ENCODE peak calls at places on chromosomes 6 and 20, in eight cellular contexts. D, U, O, S, B, Q, L and E are unnamed samples.

GRCh38 chr6:32047084-32047478 is 8.9 kb downstream of the CYP21A2 start:
- DNase-seq in O (peak; percentile 6), L (no peak), S (no peak), U (no peak), B (peak; percentile 77), Q (peak; percentile 75), D (no peak), E (peak; percentile 72)

GRCh38 chr20:58891076-58891685 is 38.7 kb downstream of the GNAS start:
- DNase-seq in U (no peak), Q (peak; percentile 82), L (peak; percentile 82), D (peak; percentile 74), O (peak; percentile 35), S (peak; percentile 63), B (peak; percentile 79), E (peak; percentile 82)

GRCh38 chr6:90939906-90940305 is 353.0 kb upstream of the MAP3K7 start:
- DNase-seq in Q (no peak), L (no peak), B (no peak), D (no peak), O (no peak), U (no peak), S (no peak), E (no peak)

GRCh38 chr20:21301940-21302644 is 1.0 kb upstream of the XRN2 start:
- DNase-seq in D (no peak), B (no peak), S (no peak), O (no peak), Q (peak; percentile 25), U (no peak), L (no peak), E (no peak)

GRCh38 chr6:31727717-31728671 is 1.1 kb downstream of the DDAH2 start:
- DNase-seq in U (no peak), O (no peak), Q (peak; percentile 57), D (no peak), B (peak; percentile 49), S (no peak), L (no peak), E (no peak)

GRCh38 chr6:44116643-44117382 is 10.4 kb downstream of the MRPL14 start:
- DNase-seq in Q (peak; percentile 94), U (no peak), D (no peak), B (no peak), O (peak; percentile 87), S (no peak), L (peak; percentile 29), E (no peak)

GRCh38 chr6:111777357-111777756 is 95.9 kb downstream of the FYN start:
- DNase-seq in Q (no peak), O (no peak), B (no peak), U (no peak), S (no peak), L (no peak), D (no peak), E (no peak)

GRCh38 chr6:74510878-74511277 is 695.0 kb downstream of the COL12A1 start:
- DNase-seq in U (no peak), Q (peak; percentile 47), O (peak; percentile 25), B (no peak), S (no peak), L (no peak), D (no peak), E (no peak)

GRCh38 chr6:98657764-98658163 is 176.6 kb upstream of the POU3F2 start:
- DNase-seq in D (no peak), S (no peak), B (no peak), L (peak; percentile 29), O (peak; percentile 28), U (peak; percentile 90), Q (peak; percentile 58), E (no peak)

GRCh38 chr6:13762648-13763441 is 51.2 kb upstream of the RANBP9 start:
- DNase-seq in S (no peak), Q (peak; percentile 95), L (no peak), B (no peak), O (peak; percentile 58), D (peak; percentile 33), U (peak; percentile 99), E (no peak)

GRCh38 chr6:41011673-41012072 is 27.3 kb downstream of the UNC5CL start:
- DNase-seq in O (no peak), S (no peak), Q (no peak), B (no peak), U (no peak), D (no peak), L (no peak), E (no peak)

GRCh38 chr20:11255860-11256259 is 582.1 kb upstream of the JAG1 start:
- DNase-seq in L (no peak), S (no peak), Q (no peak), O (no peak), B (no peak), U (no peak), D (no peak), E (no peak)

GRCh38 chr6:74936886-74937285 is 269.0 kb downstream of the COL12A1 start:
- DNase-seq in Q (peak; percentile 82), L (no peak), U (no peak), D (no peak), O (no peak), B (no peak), S (no peak), E (no peak)

GRCh38 chr6:107704377-107705013 is 119.6 kb downstream of the SCML4 start:
- DNase-seq in L (no peak), O (peak; percentile 52), D (no peak), B (no peak), Q (peak; percentile 54), U (peak; percentile 44), S (no peak), E (no peak)

GRCh38 chr20:46546936-46547335 is 3.5 kb downstream of the OCSTAMP start:
- DNase-seq in O (no peak), B (no peak), D (no peak), L (no peak), S (no peak), Q (no peak), U (no peak), E (no peak)

GRCh38 chr6:26113570-26113969 is 26.3 kb downstream of the HFE start:
- DNase-seq in L (no peak), Q (no peak), U (no peak), B (no peak), S (no peak), O (no peak), D (no peak), E (no peak)

GRCh38 chr6:159203304-159204005 is 34.3 kb downstream of the FNDC1 start:
- DNase-seq in O (peak; percentile 89), Q (peak; percentile 98), S (no peak), U (no peak), B (peak; percentile 24), L (no peak), D (no peak), E (no peak)

DNA sequence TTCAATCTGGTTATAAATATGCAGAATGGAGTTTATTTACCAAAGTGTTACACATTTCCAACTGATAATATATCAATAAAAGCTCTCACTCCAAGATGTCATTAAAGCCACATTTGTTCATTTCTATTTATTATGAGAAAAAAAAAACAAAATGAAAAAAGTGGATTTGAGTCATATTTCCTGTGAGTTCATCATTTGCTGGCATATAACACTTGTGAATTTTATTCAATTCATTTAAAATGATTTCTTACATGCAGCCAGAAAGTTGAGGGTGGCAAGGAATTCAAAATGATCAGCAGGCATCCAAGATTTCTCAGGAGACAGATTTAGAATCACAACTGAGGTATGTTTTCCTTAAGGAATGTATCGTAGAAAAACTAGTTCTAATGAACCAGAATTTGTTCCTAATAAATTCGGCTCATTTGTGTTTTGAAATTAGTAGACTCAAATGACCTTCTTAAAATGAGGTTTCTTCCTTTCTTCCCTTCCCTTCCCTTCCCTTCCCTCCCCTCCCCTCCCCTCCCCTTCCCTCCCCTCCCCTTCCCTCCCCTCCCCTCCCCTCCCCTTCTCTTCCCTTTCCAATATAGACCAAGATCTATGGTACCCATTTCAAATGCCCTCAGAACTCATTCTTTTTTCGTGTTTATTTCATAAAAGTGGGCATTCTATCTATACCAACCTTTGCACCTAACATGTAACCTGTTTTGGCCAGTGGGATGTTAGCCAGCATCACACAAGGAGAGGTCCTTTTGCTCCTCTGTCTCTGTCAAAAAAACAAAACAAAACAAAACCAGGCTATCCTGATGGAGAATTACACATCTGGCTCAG is 357.9 kb upstream of the TSHZ2 start:
- DNase-seq in O (no peak), L (no peak), B (no peak), D (no peak), S (no peak), U (no peak), Q (peak; percentile 59), E (no peak)
- H3K27ac ChIP-seq in O (no peak overlapping the region), L (no peak overlapping the region), B (no peak overlapping the region), D (no peak overlapping the region), S (no peak overlapping the region), U (no peak overlapping the region), Q (no peak overlapping the region), E (no peak overlapping the region)

GRCh38 chr6:36120979-36121706 is 9.2 kb upstream of the MAPK13 start:
- DNase-seq in S (peak; percentile 28), U (no peak), B (no peak), L (peak; percentile 37), Q (peak; percentile 69), D (peak; percentile 78), O (no peak), E (peak; percentile 42)
- H3K27ac ChIP-seq in S (peak overlapping the region; percentile 91), U (no peak overlapping the region), B (no peak overlapping the region), L (no peak overlapping the region), Q (no peak overlapping the region), D (peak overlapping the region; percentile 46), O (no peak overlapping the region), E (no peak overlapping the region)

GRCh38 chr6:133746417-133746770 is 142.5 kb upstream of the TCF21 start:
- DNase-seq in D (no peak), S (no peak), B (no peak), U (no peak), L (no peak), Q (no peak), O (no peak), E (no peak)
- H3K27ac ChIP-seq in D (no peak overlapping the region), S (no peak overlapping the region), B (no peak overlapping the region), U (no peak overlapping the region), L (no peak overlapping the region), Q (no peak overlapping the region), O (no peak overlapping the region), E (no peak overlapping the region)

GRCh38 chr6:69584913-69585729 is 211.7 kb downstream of the LMBRD1 start:
- DNase-seq in L (no peak), B (no peak), Q (no peak), D (no peak), S (no peak), O (peak; percentile 27), U (no peak), E (peak; percentile 6)
- H3K27ac ChIP-seq in L (no peak overlapping the region), B (no peak overlapping the region), Q (no peak overlapping the region), D (no peak overlapping the region), S (no peak overlapping the region), O (peak overlapping the region; percentile 73), U (peak overlapping the region; percentile 78), E (peak overlapping the region; percentile 2)